ENCODE peak calls at places on chromosomes 12 and 14, in eight cellular contexts. F is heart right ventricle, D is lung, L is prostate gland, J is astrocyte, M is astrocyte of the spinal cord, S is mammary epithelial cell, P is AG10803. N is an unnamed sample.

GRCh38 chr14:34436118-34436905 is 25.7 kb downstream of the SPTSSA start:
- DNase-seq in F (no peak), D (no peak), L (no peak), J (peak; percentile 73), M (peak; percentile 71), S (peak; percentile 53), P (peak; percentile 42), N (peak; percentile 64)

GRCh38 chr14:97298331-97298730 is 501.1 kb downstream of the VRK1 start:
- DNase-seq in F (no peak), D (no peak), L (no peak), J (no peak), M (no peak), S (no peak), P (no peak), N (no peak)

GRCh38 chr14:33525626-33526025 is 425.2 kb downstream of the EGLN3 start:
- DNase-seq in F (no peak), D (no peak), L (no peak), J (no peak), M (peak; percentile 5), S (no peak), P (no peak), N (no peak)

GRCh38 chr12:14417717-14418116 is 52.2 kb downstream of the ATF7IP start:
- DNase-seq in F (peak; percentile 29), D (peak; percentile 50), L (no peak), J (peak; percentile 90), M (peak; percentile 94), S (peak; percentile 74), P (peak; percentile 86), N (peak; percentile 85)

GRCh38 chr12:42266579-42267230 is 28.7 kb upstream of the YAF2 start:
- DNase-seq in F (no peak), D (no peak), L (no peak), J (no peak), M (no peak), S (no peak), P (no peak), N (no peak)

GRCh38 chr12:104735801-104736200 is 222.3 kb downstream of the SLC41A2 start:
- DNase-seq in F (no peak), D (no peak), L (no peak), J (no peak), M (no peak), S (no peak), P (no peak), N (no peak)

GRCh38 chr12:79560165-79560889 is 130.4 kb downstream of the PAWR start:
- DNase-seq in F (no peak), D (no peak), L (no peak), J (no peak), M (no peak), S (no peak), P (no peak), N (no peak)

GRCh38 chr12:92601680-92602079 is 101.1 kb upstream of the PLEKHG7 start:
- DNase-seq in F (no peak), D (no peak), L (no peak), J (no peak), M (no peak), S (no peak), P (no peak), N (no peak)

GRCh38 chr12:121512561-121512960 is 68.3 kb downstream of the KDM2B start:
- DNase-seq in F (no peak), D (no peak), L (no peak), J (no peak), M (no peak), S (no peak), P (no peak), N (no peak)

GRCh38 chr14:56555921-56556570 is 23.6 kb upstream of the TMEM260 start:
- DNase-seq in F (no peak), D (no peak), L (no peak), J (peak; percentile 24), M (peak; percentile 51), S (peak; percentile 21), P (peak; percentile 41), N (no peak)

GRCh38 chr12:105013892-105014291 is 27.8 kb downstream of the NOPCHAP1 start:
- DNase-seq in F (no peak), D (no peak), L (no peak), J (peak; percentile 41), M (peak; percentile 47), S (peak; percentile 11), P (peak; percentile 16), N (peak; percentile 45)

GRCh38 chr12:94206886-94207285 is 58.5 kb downstream of the PLXNC1 start:
- DNase-seq in F (no peak), D (no peak), L (no peak), J (no peak), M (no peak), S (no peak), P (no peak), N (no peak)

DNA sequence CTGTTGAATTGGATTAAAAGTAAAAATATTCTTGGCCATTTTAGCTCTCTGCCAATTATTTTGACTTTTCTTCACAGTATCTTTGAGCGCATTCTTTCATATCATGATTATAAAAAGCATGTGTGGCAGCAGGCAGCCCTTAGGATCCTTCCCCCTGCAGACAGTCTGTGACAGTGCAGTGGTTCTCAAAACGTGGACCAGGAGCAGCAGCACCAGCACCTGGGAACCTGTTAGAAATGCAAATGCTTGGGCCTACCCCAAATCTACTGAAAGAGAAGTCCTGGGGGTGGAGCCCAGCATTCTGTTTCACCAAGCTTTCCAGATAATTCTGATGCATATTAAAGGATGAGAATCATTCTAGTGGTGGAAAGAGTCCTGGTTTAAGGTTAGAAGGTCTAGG is 155.6 kb downstream of the MON2 start:
- DNase-seq in F (no peak), D (no peak), L (no peak), J (no peak), M (no peak), S (no peak), P (no peak), N (no peak)
- TF ChIP-seq CTCF in F (no peak), D (no peak), L (no peak), J (no peak), M (no peak), S (no peak), P (peak; percentile 14), N (no peak)

GRCh38 chr12:119410396-119410795 is 75.9 kb downstream of the CCDC60 start:
- DNase-seq in F (no peak), D (no peak), L (no peak), J (no peak), M (no peak), S (no peak), P (no peak), N (no peak)

GRCh38 chr12:119417440-119417839 is 82.9 kb downstream of the CCDC60 start:
- DNase-seq in F (no peak), D (no peak), L (no peak), J (no peak), M (no peak), S (no peak), P (no peak), N (no peak)

GRCh38 chr12:119415714-119416113 is 81.2 kb downstream of the CCDC60 start:
- DNase-seq in F (no peak), D (no peak), L (no peak), J (no peak), M (no peak), S (no peak), P (no peak), N (no peak)

GRCh38 chr12:119409043-119409442 is 74.5 kb downstream of the CCDC60 start:
- DNase-seq in F (no peak), D (no peak), L (no peak), J (no peak), M (no peak), S (no peak), P (no peak), N (no peak)

DNA sequence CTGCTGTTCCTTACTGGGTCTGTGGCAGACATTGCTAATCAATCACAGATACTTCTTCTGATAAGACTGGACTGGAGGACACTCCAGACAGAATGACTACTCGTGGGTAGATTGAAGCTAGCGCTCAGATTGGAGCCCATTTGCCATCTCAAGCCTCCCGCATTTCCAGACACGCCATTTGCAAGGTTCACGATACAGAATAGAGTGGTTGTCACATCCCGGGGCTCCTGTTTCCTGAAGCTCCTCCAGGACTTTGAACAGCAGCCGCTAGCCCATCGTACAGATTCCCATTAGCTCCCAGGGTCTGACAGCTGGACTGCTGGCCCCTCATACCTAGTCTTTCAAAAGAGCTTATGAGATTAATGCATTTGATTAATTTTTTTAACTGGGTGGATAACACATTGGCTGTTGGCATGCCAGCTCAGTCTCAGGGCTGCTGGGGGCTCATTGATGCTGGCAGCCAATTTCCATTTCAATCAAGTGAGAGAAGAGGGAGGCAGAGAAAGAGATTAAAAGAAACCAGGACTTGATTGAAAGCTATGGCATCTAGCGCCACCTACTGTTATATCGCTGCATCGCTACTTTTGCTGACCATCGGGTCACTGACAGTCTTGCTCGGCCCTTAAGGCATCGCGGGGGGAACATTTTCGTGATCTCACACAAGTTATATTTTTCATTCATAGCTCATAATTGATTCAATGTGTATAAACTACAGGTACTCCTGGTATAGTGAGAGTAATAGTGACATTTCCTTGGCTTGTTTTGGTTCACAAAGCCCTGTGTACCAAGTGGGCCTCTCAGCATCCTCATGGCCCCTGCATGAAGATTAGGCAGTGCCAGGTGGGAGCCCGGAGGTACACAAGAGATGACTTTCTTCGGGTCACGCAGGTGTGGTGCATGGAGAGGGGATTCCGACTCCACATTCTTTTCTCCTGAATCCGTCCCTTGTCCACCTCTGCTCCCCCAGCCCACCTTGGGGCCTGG is 78.6 kb downstream of the CCDC60 start:
- DNase-seq in F (peak; percentile 44), D (peak; percentile 64), L (peak; percentile 47), J (peak; percentile 10), M (peak; percentile 56), S (peak; percentile 28), P (peak; percentile 63), N (peak; percentile 49)
- TF ChIP-seq CTCF in F (peak; percentile 94), D (peak; percentile 70), L (peak; percentile 87), J (peak; percentile 72), M (peak; percentile 69), S (peak; percentile 73), P (peak; percentile 87), N (peak; percentile 91)

DNA sequence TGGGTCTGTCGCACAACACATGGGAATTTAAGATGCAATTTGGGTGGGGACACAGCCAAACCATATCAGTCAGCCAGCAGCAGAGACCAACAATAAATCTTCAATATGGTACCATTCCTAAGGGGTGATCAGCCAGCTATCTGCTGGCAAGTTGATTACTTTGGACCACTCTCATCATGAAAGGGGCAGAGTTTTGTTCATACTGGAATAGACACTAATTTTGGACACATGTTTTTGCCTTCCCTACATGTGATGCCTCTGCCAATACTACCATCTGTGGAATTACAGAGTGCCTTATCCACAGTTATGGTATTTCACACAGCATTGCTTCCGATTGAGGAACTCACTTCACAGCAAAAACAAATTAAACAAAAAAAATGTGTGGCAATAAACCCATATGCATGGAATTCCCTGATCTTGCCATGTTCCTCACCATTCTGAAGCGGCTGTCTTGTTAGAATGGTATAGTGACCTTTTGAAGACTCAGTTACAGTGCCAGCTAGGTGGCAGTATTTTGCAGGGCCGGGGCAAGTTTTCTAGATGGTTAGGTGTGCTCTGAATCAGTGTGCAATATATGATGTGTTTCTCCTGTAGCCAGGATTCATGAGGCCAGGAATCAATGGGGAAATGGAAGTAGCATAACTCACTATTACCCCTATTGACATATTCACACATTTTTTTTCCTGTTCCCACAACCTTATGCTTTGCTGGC is 179.0 kb upstream of the IGF1 start:
- DNase-seq in F (no peak), D (no peak), L (no peak), J (no peak), M (no peak), S (no peak), P (peak; percentile 74), N (no peak)
- TF ChIP-seq CTCF in F (no peak), D (no peak), L (no peak), J (no peak), M (no peak), S (peak; percentile 8), P (peak; percentile 23), N (peak; percentile 61)

DNA sequence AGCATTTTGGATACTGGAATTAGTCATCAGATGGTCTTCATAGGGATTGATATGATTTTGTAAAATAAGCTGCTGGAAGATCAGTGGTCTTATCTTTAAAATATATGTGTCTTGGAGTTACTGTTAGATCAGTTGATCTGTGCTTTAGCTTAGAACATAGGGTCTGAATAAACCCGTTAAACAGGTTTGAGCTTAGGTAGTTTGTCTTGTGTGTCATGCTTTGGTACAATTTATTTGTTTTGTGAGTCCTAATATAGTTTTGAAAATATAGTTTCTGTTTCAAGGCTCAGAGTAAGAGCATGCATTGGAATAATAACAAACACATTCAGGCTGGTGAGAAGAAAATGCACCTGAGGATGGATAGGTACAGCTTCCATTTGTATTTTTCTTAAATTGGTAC is 505.0 kb downstream of the SLC16A7 start:
- DNase-seq in F (no peak), D (no peak), L (no peak), J (no peak), M (no peak), S (peak; percentile 53), P (no peak), N (no peak)
- TF ChIP-seq CTCF in F (no peak), D (no peak), L (no peak), J (no peak), M (no peak), S (no peak), P (no peak), N (no peak)